ENCODE peak calls at places on chromosome 16, in nine cellular contexts. G is right cardiac atrium; J is nephron progenitor cell; R is adipocyte; O is colonic mucosa; S is mucosa of gallbladder; U is retina; T is left colon; F is effector CD4-positive, alpha-beta T cell. B is an unnamed sample.

GRCh38 chr16:80614908-80615696 is 74.3 kb downstream of the DYNLRB2 start:
- DNase-seq in G (no peak), J (no peak), R (peak; percentile 15), O (no peak), S (no peak), U (no peak), T (no peak), F (no peak), B (no peak)

GRCh38 chr16:13519871-13520270 is 400.1 kb upstream of the ERCC4 start:
- DNase-seq in G (no peak), J (no peak), R (no peak), O (no peak), S (no peak), U (no peak), T (no peak), F (no peak), B (no peak)

GRCh38 chr16:88508868-88509748 is 56.0 kb downstream of the ZFPM1 start:
- DNase-seq in G (peak; percentile 62), J (no peak), R (no peak), O (peak; percentile 81), S (peak; percentile 77), U (no peak), T (peak; percentile 67), F (no peak), B (no peak)

GRCh38 chr16:67857547-67858233 is 10.2 kb upstream of the CENPT start:
- DNase-seq in G (peak; percentile 75), J (no peak), R (peak; percentile 88), O (peak; percentile 65), S (peak; percentile 77), U (no peak), T (peak; percentile 47), F (peak; percentile 19), B (peak; percentile 11)

GRCh38 chr16:50300942-50301625 is 34.7 kb downstream of the ADCY7 start:
- DNase-seq in G (peak; percentile 40), J (no peak), R (no peak), O (no peak), S (no peak), U (no peak), T (no peak), F (no peak), B (no peak)

GRCh38 chr16:50602531-50603205 is 54.5 kb downstream of the NKD1 start:
- DNase-seq in G (no peak), J (no peak), R (no peak), O (no peak), S (peak; percentile 82), U (no peak), T (peak; percentile 31), F (peak; percentile 17), B (peak; percentile 22)

GRCh38 chr16:51592013-51592501 is 441.0 kb upstream of the SALL1 start:
- DNase-seq in G (no peak), J (peak; percentile 44), R (peak; percentile 14), O (no peak), S (no peak), U (peak; percentile 9), T (no peak), F (no peak), B (no peak)

GRCh38 chr16:85390511-85391174 is 222.5 kb upstream of the GSE1 start:
- DNase-seq in G (peak; percentile 93), J (peak; percentile 57), R (no peak), O (peak; percentile 89), S (peak; percentile 89), U (no peak), T (peak; percentile 88), F (no peak), B (no peak)

GRCh38 chr16:57434003-57434402 is 13.2 kb downstream of the CIAPIN1 start:
- DNase-seq in G (no peak), J (no peak), R (no peak), O (no peak), S (no peak), U (no peak), T (no peak), F (no peak), B (peak; percentile 32)

GRCh38 chr16:555528-556478 is 4.4 kb upstream of the PRR35 start:
- DNase-seq in G (no peak), J (peak; percentile 35), R (no peak), O (no peak), S (no peak), U (peak; percentile 92), T (no peak), F (no peak), B (no peak)

GRCh38 chr16:57255686-57256415 is 10.8 kb downstream of the ARL2BP start:
- DNase-seq in G (no peak), J (no peak), R (no peak), O (no peak), S (no peak), U (no peak), T (no peak), F (no peak), B (no peak)

GRCh38 chr16:87723224-87723619 is 42.6 kb downstream of the KLHDC4 start:
- DNase-seq in G (peak; percentile 82), J (no peak), R (peak; percentile 34), O (no peak), S (peak; percentile 32), U (peak; percentile 75), T (no peak), F (no peak), B (no peak)

GRCh38 chr16:85094176-85094805 is 18.0 kb downstream of the CIBAR2 start:
- DNase-seq in G (no peak), J (no peak), R (no peak), O (no peak), S (no peak), U (no peak), T (no peak), F (no peak), B (no peak)

GRCh38 chr16:81170824-81171223 is 67.7 kb upstream of the BCO1 start:
- DNase-seq in G (no peak), J (peak; percentile 67), R (no peak), O (no peak), S (no peak), U (no peak), T (no peak), F (no peak), B (no peak)

GRCh38 chr16:49350265-49351103 is 23.1 kb upstream of the C16orf78 start:
- DNase-seq in G (peak; percentile 84), J (peak; percentile 84), R (peak; percentile 75), O (peak; percentile 75), S (peak; percentile 64), U (peak; percentile 81), T (peak; percentile 69), F (no peak), B (no peak)

B was measured in T-cell.